ENCODE peak calls at places on chromosomes 3 and 15, in five cellular contexts. V, P, N, Y and L are unnamed samples.

GRCh38 chr3:44125882-44126281 is 115.8 kb upstream of the TOPAZ1 start:
- DNase-seq in Y (no peak), V (peak; percentile 42), N (no peak), P (peak; percentile 50), L (peak; percentile 54)

GRCh38 chr3:113255854-113256615 is 44.7 kb downstream of the BOC start:
- DNase-seq in Y (no peak), N (no peak), V (no peak), P (no peak), L (no peak)

GRCh38 chr3:149061776-149062175 is 24.6 kb downstream of the HLTF start:
- DNase-seq in N (no peak), P (no peak), V (no peak), Y (no peak), L (peak; percentile 57)

GRCh38 chr15:68589783-68590710 is 11.3 kb downstream of the CORO2B start:
- DNase-seq in V (no peak), P (no peak), Y (no peak), N (no peak), L (no peak)

GRCh38 chr3:13626396-13626795 is 77.5 kb downstream of the FBLN2 start:
- DNase-seq in V (no peak), N (no peak), P (no peak), Y (no peak), L (no peak)

GRCh38 chr15:75966073-75966472 is 46.2 kb downstream of the NRG4 start:
- DNase-seq in Y (no peak), P (peak; percentile 77), N (no peak), V (peak; percentile 76), L (peak; percentile 57)

GRCh38 chr15:29312387-29312786 is 42.8 kb upstream of the NSMCE3 start:
- DNase-seq in Y (peak; percentile 44), N (no peak), V (no peak), P (peak; percentile 70), L (peak; percentile 76)

GRCh38 chr3:42516443-42516842 is 14.0 kb downstream of the VIPR1 start:
- DNase-seq in V (no peak), P (no peak), N (peak; percentile 40), Y (no peak), L (no peak)

GRCh38 chr3:194404365-194405140 is 5.5 kb upstream of the GP5 start:
- DNase-seq in V (peak; percentile 74), P (peak; percentile 77), Y (no peak), N (no peak), L (peak; percentile 75)

GRCh38 chr15:68559342-68560310 is 19.2 kb upstream of the CORO2B start:
- DNase-seq in P (peak; percentile 80), N (peak; percentile 80), V (peak; percentile 75), Y (no peak), L (peak; percentile 80)

GRCh38 chr15:64903331-64903950 is 8.3 kb upstream of the ANKDD1A start:
- DNase-seq in V (peak; percentile 52), Y (no peak), P (no peak), N (no peak), L (peak; percentile 36)

GRCh38 chr15:63372018-63372705 is 9.5 kb downstream of the CA12 start:
- DNase-seq in N (no peak), Y (peak; percentile 88), P (peak; percentile 99), V (peak; percentile 85), L (peak; percentile 98)

GRCh38 chr15:27358751-27359434 is 387.9 kb downstream of the GABRG3 start:
- DNase-seq in P (no peak), Y (no peak), N (no peak), V (no peak), L (peak; percentile 1)

GRCh38 chr15:94327356-94327936 is 96.1 kb downstream of the MCTP2 start:
- DNase-seq in P (peak; percentile 56), V (peak; percentile 60), Y (no peak), N (no peak), L (peak; percentile 43)

GRCh38 chr3:50633233-50633795 is 16.4 kb downstream of the MAPKAPK3 start:
- DNase-seq in N (no peak), V (no peak), P (no peak), Y (no peak), L (no peak)

GRCh38 chr15:42139596-42139995 is 16.8 kb downstream of the PLA2G4F start:
- DNase-seq in N (peak; percentile 15), P (no peak), Y (no peak), V (no peak), L (no peak)

GRCh38 chr3:35929158-35929557 is 289.8 kb downstream of the ARPP21 start:
- DNase-seq in V (no peak), Y (no peak), P (peak; percentile 45), N (no peak), L (peak; percentile 33)

GRCh38 chr3:195226445-195226844 is 44.5 kb downstream of the XXYLT1 start:
- DNase-seq in P (no peak), Y (no peak), V (no peak), N (peak; percentile 13), L (no peak)

GRCh38 chr3:177596248-177596821 is 399.1 kb upstream of the TBL1XR1 start:
- DNase-seq in P (peak; percentile 59), V (no peak), N (peak; percentile 34), Y (peak; percentile 63), L (no peak)

GRCh38 chr3:120908030-120908802 is at the start of gene STXBP5L:
- DNase-seq in N (peak; percentile 82), V (peak; percentile 48), Y (peak; percentile 39), P (peak; percentile 75), L (peak; percentile 88)

GRCh38 chr15:57685316-57685715 is 21.2 kb upstream of the POLR2M start:
- DNase-seq in N (no peak), V (no peak), P (no peak), Y (no peak), L (no peak)

GRCh38 chr3:141618938-141619337 is 119.2 kb upstream of the RNF7 start:
- DNase-seq in P (no peak), V (no peak), Y (no peak), N (no peak), L (no peak)

GRCh38 chr3:22378869-22379268 is 627.9 kb upstream of the ZNF385D start:
- DNase-seq in Y (no peak), P (no peak), N (no peak), V (no peak), L (no peak)

GRCh38 chr3:122988507-122988906 is 39.1 kb downstream of the SEMA5B start:
- DNase-seq in P (no peak), N (no peak), V (peak; percentile 28), Y (no peak), L (no peak)

GRCh38 chr3:179069762-179070390 is 1.7 kb downstream of the ZMAT3 start:
- DNase-seq in V (peak; percentile 61), N (no peak), Y (no peak), P (peak; percentile 62), L (peak; percentile 61)

GRCh38 chr3:150371741-150372254 is 36.3 kb upstream of the TSC22D2 start:
- DNase-seq in N (peak; percentile 43), P (peak; percentile 100), V (peak; percentile 97), Y (peak; percentile 99), L (peak; percentile 99)

GRCh38 chr3:159762981-159763465 is 225.6 kb upstream of the IL12A start:
- DNase-seq in V (peak; percentile 88), P (peak; percentile 85), N (peak; percentile 32), Y (no peak), L (peak; percentile 86)

GRCh38 chr3:125367403-125368230 is 7.5 kb downstream of the ZNF148 start:
- DNase-seq in V (no peak), Y (no peak), P (peak; percentile 55), N (no peak), L (peak; percentile 34)

GRCh38 chr3:193826126-193826795 is 233.3 kb downstream of the OPA1 start:
- DNase-seq in P (peak; percentile 65), N (peak; percentile 54), V (peak; percentile 54), Y (peak; percentile 69), L (peak; percentile 45)

DNA sequence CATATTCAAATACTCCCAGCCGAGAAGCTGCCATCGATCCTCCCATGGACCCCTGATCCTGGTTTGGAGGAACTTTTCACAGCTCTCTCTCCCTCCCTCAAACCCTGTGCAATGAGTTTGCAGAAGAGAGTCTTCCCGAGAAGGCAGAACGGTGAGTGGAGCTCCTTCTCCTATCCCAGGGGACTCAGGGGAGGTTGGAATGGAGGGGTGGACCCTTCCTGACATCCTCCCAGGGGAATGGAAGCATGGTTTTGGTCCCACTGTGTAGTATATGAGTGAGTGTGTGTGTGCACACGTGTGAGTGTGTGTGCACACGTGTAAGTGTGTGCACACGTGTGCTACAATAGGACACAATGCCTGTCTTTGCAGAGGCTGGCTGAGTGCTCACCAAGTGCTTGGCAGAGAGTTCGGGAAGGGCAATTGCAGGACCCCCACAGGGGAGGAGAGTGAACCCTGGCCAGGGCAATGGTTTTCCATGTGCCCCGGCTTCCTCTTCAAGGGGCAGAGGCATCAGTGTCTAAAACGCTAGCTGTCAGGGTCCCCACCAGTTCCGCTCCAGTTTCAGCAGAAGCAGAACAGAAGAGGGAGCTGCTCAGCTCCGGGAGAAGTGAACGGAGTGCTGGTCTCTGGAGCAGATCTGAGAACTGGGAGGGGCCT is 13.8 kb upstream of the IL16 start:
- DNase-seq in P (peak; percentile 33), Y (no peak), V (no peak), N (no peak), L (no peak)
- H3K4me3 ChIP-seq in P (no peak overlapping the region), Y (no peak overlapping the region), V (no peak overlapping the region), N (peak overlapping the region; percentile 47), L (no peak overlapping the region)

GRCh38 chr15:37880009-37880834 is 54.2 kb upstream of the TMCO5A start:
- DNase-seq in P (peak; percentile 74), V (peak; percentile 74), Y (no peak), N (no peak), L (peak; percentile 82)
- TF ChIP-seq CTCF in P (peak; percentile 76), V (peak; percentile 80), Y (peak; percentile 63), N (peak; percentile 68), L (peak; percentile 86)

GRCh38 chr3:127544806-127545545 is 45.6 kb downstream of the TPRA1 start:
- DNase-seq in N (no peak), Y (no peak), V (no peak), P (no peak), L (no peak)

GRCh38 chr3:127543441-127543840 is 47.1 kb downstream of the TPRA1 start:
- DNase-seq in N (no peak), Y (no peak), V (no peak), P (no peak), L (no peak)

GRCh38 chr3:127542441-127542952 is 48.0 kb downstream of the TPRA1 start:
- DNase-seq in P (no peak), N (peak; percentile 96), V (no peak), Y (no peak), L (no peak)

GRCh38 chr3:127545711-127546457 is 44.6 kb downstream of the TPRA1 start:
- DNase-seq in P (no peak), Y (no peak), N (no peak), V (no peak), L (no peak)

GRCh38 chr3:127544151-127544805 is 46.3 kb downstream of the TPRA1 start:
- DNase-seq in P (peak; percentile 75), N (peak; percentile 92), V (peak; percentile 59), Y (peak; percentile 28), L (peak; percentile 72)
- H3K4me3 ChIP-seq in P (no peak overlapping the region), N (no peak overlapping the region), V (no peak overlapping the region), Y (no peak overlapping the region), L (no peak overlapping the region)

GRCh38 chr3:112013058-112013783 is 14.5 kb downstream of the TAGLN3 start:
- DNase-seq in N (peak; percentile 67), V (peak; percentile 84), P (peak; percentile 88), Y (no peak), L (peak; percentile 85)
- TF ChIP-seq CTCF in N (peak; percentile 57), V (peak; percentile 82), P (peak; percentile 81), Y (peak; percentile 78), L (peak; percentile 74)

GRCh38 chr15:70034596-70034995 is 63.1 kb downstream of the TLE3 start:
- DNase-seq in Y (no peak), P (no peak), N (no peak), V (no peak), L (no peak)
- H3K4me3 ChIP-seq in Y (no peak overlapping the region), P (no peak overlapping the region), N (no peak overlapping the region), V (no peak overlapping the region), L (no peak overlapping the region)